ENCODE peak calls at places on chromosome 13, in seven cellular contexts. U, G, I, F, P, B and E are unnamed samples.
A peak's percentile ranks its signal among the peaks of the same experiment; 100 is the strongest.

GRCh38 chr13:21849323-21849722 is 178.4 kb downstream of the FGF9 start:
- DNase-seq in U (no peak), G (no peak), I (no peak), F (no peak), P (peak; percentile 40), B (no peak), E (peak; percentile 2)

GRCh38 chr13:46321494-46322225 is 65.4 kb downstream of the RUBCNL start:
- DNase-seq in U (no peak), G (peak; percentile 26), I (no peak), F (peak; percentile 58), P (peak; percentile 39), B (no peak), E (peak; percentile 32)

GRCh38 chr13:99396446-99396845 is 89.2 kb upstream of the GPR183 start:
- DNase-seq in U (peak; percentile 24), G (no peak), I (no peak), F (no peak), P (no peak), B (no peak), E (no peak)

GRCh38 chr13:113205428-113205931 is 3.0 kb downstream of the PCID2 start:
- DNase-seq in U (no peak), G (no peak), I (no peak), F (no peak), P (no peak), B (no peak), E (no peak)

GRCh38 chr13:27117158-27117557 is 54.5 kb downstream of the USP12 start:
- DNase-seq in U (no peak), G (no peak), I (no peak), F (no peak), P (no peak), B (no peak), E (no peak)

GRCh38 chr13:26656919-26657318 is 99.4 kb downstream of the WASF3 start:
- DNase-seq in U (no peak), G (no peak), I (no peak), F (no peak), P (no peak), B (no peak), E (no peak)

GRCh38 chr13:79451500-79451962 is 29.4 kb upstream of the NDFIP2 start:
- DNase-seq in U (no peak), G (peak; percentile 13), I (no peak), F (peak; percentile 60), P (no peak), B (no peak), E (no peak)

GRCh38 chr13:24747248-24748151 is 16.5 kb upstream of the RNF17 start:
- DNase-seq in U (no peak), G (no peak), I (no peak), F (no peak), P (no peak), B (no peak), E (no peak)

GRCh38 chr13:33262069-33262487 is 23.5 kb downstream of the STARD13 start:
- DNase-seq in U (no peak), G (peak; percentile 21), I (no peak), F (no peak), P (peak; percentile 66), B (no peak), E (no peak)

GRCh38 chr13:46097015-46097414 is 7.8 kb downstream of the CPB2 start:
- DNase-seq in U (no peak), G (no peak), I (no peak), F (no peak), P (no peak), B (no peak), E (no peak)

GRCh38 chr13:89514534-89515312 is 1832.8 kb upstream of the MIR17HG start:
- DNase-seq in U (no peak), G (peak; percentile 13), I (no peak), F (no peak), P (no peak), B (no peak), E (peak; percentile 43)

GRCh38 chr13:38582133-38582532 is 104.7 kb upstream of the FREM2 start:
- DNase-seq in U (no peak), G (peak; percentile 2), I (no peak), F (no peak), P (no peak), B (no peak), E (peak; percentile 5)

GRCh38 chr13:41945926-41946325 is 15.0 kb downstream of the VWA8 start:
- DNase-seq in U (no peak), G (no peak), I (no peak), F (no peak), P (no peak), B (no peak), E (no peak)
- H3K27ac ChIP-seq in U (no peak overlapping the region), G (no peak overlapping the region), I (no peak overlapping the region), F (no peak overlapping the region), P (no peak overlapping the region), B (no peak overlapping the region), E (no peak overlapping the region)

GRCh38 chr13:109389456-109389855 is 396.9 kb downstream of the IRS2 start:
- DNase-seq in U (no peak), G (no peak), I (no peak), F (no peak), P (no peak), B (no peak), E (no peak)
- H3K27ac ChIP-seq in U (no peak overlapping the region), G (no peak overlapping the region), I (no peak overlapping the region), F (no peak overlapping the region), P (no peak overlapping the region), B (peak overlapping the region; percentile 55), E (no peak overlapping the region)

DNA sequence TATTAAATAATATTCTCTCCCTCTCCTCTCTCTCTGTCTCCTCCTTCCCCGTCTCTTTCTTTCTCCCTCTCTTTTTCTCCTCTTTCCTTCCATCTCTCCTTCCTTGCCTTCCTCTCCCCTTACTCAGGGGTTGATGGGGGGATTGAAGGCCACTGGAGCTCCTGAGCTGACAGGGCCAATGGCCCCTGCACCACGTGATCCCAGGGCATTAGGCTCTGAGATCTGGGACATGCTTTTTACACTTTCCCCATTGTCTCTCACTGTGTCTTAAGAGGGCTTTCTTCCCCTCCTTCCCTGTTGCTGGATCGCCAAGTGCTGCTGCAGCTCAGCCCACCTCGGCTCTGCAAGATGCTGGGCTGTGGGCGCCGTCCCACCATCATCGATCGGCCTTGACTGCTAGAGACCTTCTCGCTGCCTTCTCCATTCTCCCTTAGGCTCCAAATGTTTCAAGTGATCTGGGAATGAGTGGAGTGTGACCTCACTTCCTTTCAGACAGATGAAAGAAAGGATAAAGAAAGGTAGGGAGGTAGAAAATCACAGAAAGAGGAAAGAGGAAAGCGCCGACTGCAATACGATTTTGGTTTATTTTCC is 42.2 kb downstream of the COL4A1 start:
- DNase-seq in U (no peak), G (no peak), I (no peak), F (no peak), P (no peak), B (no peak), E (no peak)
- H3K27ac ChIP-seq in U (peak overlapping the region; percentile 79), G (no peak overlapping the region), I (no peak overlapping the region), F (no peak overlapping the region), P (no peak overlapping the region), B (peak overlapping the region; percentile 75), E (no peak overlapping the region)

GRCh38 chr13:108272333-108272732 is 2.8 kb downstream of the TNFSF13B start:
- DNase-seq in U (no peak), G (no peak), I (no peak), F (no peak), P (no peak), B (no peak), E (no peak)

GRCh38 chr13:108267338-108267737 is 2.2 kb upstream of the TNFSF13B start:
- DNase-seq in U (no peak), G (no peak), I (no peak), F (no peak), P (no peak), B (no peak), E (no peak)

GRCh38 chr13:108268713-108269112 is 805 bp upstream of the TNFSF13B start:
- DNase-seq in U (no peak), G (no peak), I (no peak), F (no peak), P (no peak), B (no peak), E (no peak)

GRCh38 chr13:108270442-108270841 is 924 bp downstream of the TNFSF13B start:
- DNase-seq in U (no peak), G (no peak), I (no peak), F (no peak), P (no peak), B (no peak), E (no peak)

DNA sequence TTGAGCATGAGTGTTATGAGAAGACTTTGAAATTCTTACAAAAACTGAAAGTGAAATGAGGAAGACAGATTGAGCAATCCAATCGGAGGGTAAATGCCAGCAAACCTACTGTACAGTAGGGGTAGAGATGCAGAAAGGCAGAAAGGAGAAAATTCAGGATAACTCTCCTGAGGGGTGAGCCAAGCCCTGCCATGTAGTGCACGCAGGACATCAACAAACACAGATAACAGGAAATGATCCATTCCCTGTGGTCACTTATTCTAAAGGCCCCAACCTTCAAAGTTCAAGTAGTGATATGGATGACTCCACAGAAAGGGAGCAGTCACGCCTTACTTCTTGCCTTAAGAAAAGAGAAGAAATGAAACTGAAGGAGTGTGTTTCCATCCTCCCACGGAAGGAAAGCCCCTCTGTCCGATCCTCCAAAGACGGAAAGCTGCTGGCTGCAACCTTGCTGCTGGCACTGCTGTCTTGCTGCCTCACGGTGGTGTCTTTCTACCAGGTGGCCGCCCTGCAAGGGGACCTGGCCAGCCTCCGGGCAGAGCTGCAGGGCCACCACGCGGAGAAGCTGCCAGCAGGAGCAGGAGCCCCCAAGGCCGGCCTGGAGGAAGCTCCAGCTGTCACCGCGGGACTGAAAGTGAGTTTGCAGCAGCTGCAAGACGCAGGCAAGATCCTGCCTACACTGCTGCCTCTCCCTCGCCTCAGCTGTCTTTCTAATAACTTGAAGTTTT is at the start of gene TNFSF13B:
- DNase-seq in U (peak; percentile 67), G (no peak), I (peak; percentile 72), F (no peak), P (no peak), B (no peak), E (no peak)
- H3K27ac ChIP-seq in U (peak within 1 kb of the TSS; percentile 37), G (no peak within 1 kb of the TSS), I (peak within 1 kb of the TSS; percentile 72), F (peak within 1 kb of the TSS; percentile 12), P (no peak within 1 kb of the TSS), B (peak within 1 kb of the TSS; percentile 54), E (no peak within 1 kb of the TSS)

GRCh38 chr13:75446874-75447273 is 35.1 kb downstream of the TBC1D4 start:
- DNase-seq in U (no peak), G (no peak), I (no peak), F (no peak), P (no peak), B (no peak), E (no peak)
- H3K27ac ChIP-seq in U (no peak overlapping the region), G (no peak overlapping the region), I (peak overlapping the region; percentile 25), F (no peak overlapping the region), P (no peak overlapping the region), B (no peak overlapping the region), E (no peak overlapping the region)